ENCODE peak calls at places on chromosome 2, in nine cellular contexts. J, G, C, H, P, Y, X, M and Q are unnamed samples.

GRCh38 chr2:185875532-185875931 is 136.9 kb downstream of the FSIP2 start:
- DNase-seq in J (no peak), G (no peak), C (no peak), H (no peak), P (no peak), Y (no peak), X (no peak), M (no peak), Q (no peak)

GRCh38 chr2:9748586-9748985 is 94.7 kb upstream of the TAF1B start:
- DNase-seq in J (no peak), G (peak; percentile 61), C (no peak), H (no peak), P (no peak), Y (no peak), X (no peak), M (no peak), Q (no peak)

GRCh38 chr2:169232551-169233154 is 129.7 kb downstream of the LRP2 start:
- DNase-seq in J (no peak), G (no peak), C (no peak), H (no peak), P (no peak), Y (no peak), X (no peak), M (no peak), Q (no peak)

GRCh38 chr2:101500860-101501259 is 25.9 kb upstream of the RFX8 start:
- DNase-seq in J (no peak), G (no peak), C (peak; percentile 87), H (no peak), P (no peak), Y (no peak), X (no peak), M (peak; percentile 18), Q (peak; percentile 56)

GRCh38 chr2:66682476-66682875 is 247.6 kb downstream of the MEIS1 start:
- DNase-seq in J (no peak), G (no peak), C (no peak), H (no peak), P (no peak), Y (no peak), X (no peak), M (no peak), Q (no peak)

GRCh38 chr2:181004647-181005325 is 24.4 kb downstream of the UBE2E3 start:
- DNase-seq in J (no peak), G (no peak), C (no peak), H (no peak), P (no peak), Y (no peak), X (no peak), M (no peak), Q (no peak)

GRCh38 chr2:7661532-7661931 is 744.3 kb downstream of the RNF144A start:
- DNase-seq in J (no peak), G (no peak), C (no peak), H (no peak), P (no peak), Y (no peak), X (no peak), M (no peak), Q (no peak)

GRCh38 chr2:154963509-154963908 is 265.0 kb downstream of the KCNJ3 start:
- DNase-seq in J (no peak), G (no peak), C (no peak), H (no peak), P (no peak), Y (no peak), X (no peak), M (no peak), Q (no peak)

GRCh38 chr2:74003494-74004211 is 18.9 kb downstream of the TET3 start:
- DNase-seq in J (peak; percentile 54), G (no peak), C (peak; percentile 65), H (no peak), P (no peak), Y (no peak), X (peak; percentile 29), M (peak; percentile 72), Q (no peak)

GRCh38 chr2:208033701-208034502 is 8.6 kb upstream of the PLEKHM3 start:
- DNase-seq in J (no peak), G (peak; percentile 45), C (peak; percentile 30), H (no peak), P (peak; percentile 66), Y (no peak), X (no peak), M (peak; percentile 82), Q (peak; percentile 57)

GRCh38 chr2:179305125-179305524 is 40.5 kb upstream of the SESTD1 start:
- DNase-seq in J (no peak), G (no peak), C (no peak), H (no peak), P (no peak), Y (no peak), X (no peak), M (no peak), Q (no peak)

GRCh38 chr2:239897596-239898235 is 127.4 kb downstream of the NDUFA10 start:
- DNase-seq in J (no peak), G (no peak), C (no peak), H (no peak), P (no peak), Y (no peak), X (no peak), M (no peak), Q (no peak)

GRCh38 chr2:194739217-194739616 is 917.8 kb upstream of the SLC39A10 start:
- DNase-seq in J (no peak), G (no peak), C (no peak), H (no peak), P (no peak), Y (no peak), X (no peak), M (no peak), Q (no peak)

GRCh38 chr2:20362701-20363435 is 12.2 kb upstream of the PUM2 start:
- DNase-seq in J (no peak), G (no peak), C (no peak), H (no peak), P (no peak), Y (no peak), X (no peak), M (no peak), Q (no peak)

GRCh38 chr2:3105814-3106569 is 271.6 kb downstream of the EIPR1 start:
- DNase-seq in J (no peak), G (no peak), C (no peak), H (no peak), P (no peak), Y (no peak), X (no peak), M (no peak), Q (no peak)

GRCh38 chr2:169933124-169933711 is 106.0 kb downstream of the UBR3 start:
- DNase-seq in J (no peak), G (no peak), C (peak; percentile 62), H (no peak), P (no peak), Y (no peak), X (peak; percentile 70), M (peak; percentile 19), Q (no peak)

GRCh38 chr2:226649871-226650660 is 149.6 kb downstream of the IRS1 start:
- DNase-seq in J (peak; percentile 66), G (peak; percentile 51), C (peak; percentile 99), H (peak; percentile 16), P (peak; percentile 71), Y (no peak), X (peak; percentile 31), M (peak; percentile 96), Q (peak; percentile 86)

GRCh38 chr2:35160871-35161270 is 1194.7 kb upstream of the CRIM1 start:
- DNase-seq in J (no peak), G (no peak), C (no peak), H (no peak), P (no peak), Y (no peak), X (no peak), M (no peak), Q (no peak)

GRCh38 chr2:11270891-11271290 is 73.5 kb downstream of the ROCK2 start:
- DNase-seq in J (no peak), G (no peak), C (peak; percentile 21), H (no peak), P (no peak), Y (no peak), X (no peak), M (no peak), Q (no peak)

GRCh38 chr2:29115797-29116781 is 874 bp downstream of the CLIP4 start:
- DNase-seq in J (peak; percentile 34), G (peak; percentile 69), C (peak; percentile 88), H (peak; percentile 36), P (peak; percentile 89), Y (peak; percentile 17), X (peak; percentile 71), M (peak; percentile 79), Q (peak; percentile 81)

GRCh38 chr2:239455436-239456203 is 54.8 kb upstream of the HDAC4 start:
- DNase-seq in J (no peak), G (no peak), C (no peak), H (no peak), P (no peak), Y (no peak), X (no peak), M (no peak), Q (peak; percentile 9)

GRCh38 chr2:237118025-237118424 is 32.3 kb downstream of the COPS8 start:
- DNase-seq in J (no peak), G (no peak), C (peak; percentile 24), H (no peak), P (no peak), Y (no peak), X (no peak), M (peak; percentile 11), Q (no peak)

GRCh38 chr2:48122166-48122565 is 215.9 kb upstream of the FBXO11 start:
- DNase-seq in J (no peak), G (no peak), C (no peak), H (no peak), P (no peak), Y (no peak), X (no peak), M (no peak), Q (no peak)

GRCh38 chr2:68103026-68103425 is 40.2 kb upstream of the C1D start:
- DNase-seq in J (no peak), G (no peak), C (peak; percentile 9), H (no peak), P (no peak), Y (no peak), X (no peak), M (peak; percentile 41), Q (no peak)

GRCh38 chr2:36556847-36557246 is 41.1 kb downstream of the FEZ2 start:
- DNase-seq in J (peak; percentile 50), G (no peak), C (peak; percentile 24), H (no peak), P (no peak), Y (no peak), X (no peak), M (peak; percentile 81), Q (no peak)

GRCh38 chr2:55090702-55091101 is 40.5 kb upstream of the RTN4 start:
- DNase-seq in J (no peak), G (no peak), C (peak; percentile 38), H (no peak), P (no peak), Y (no peak), X (no peak), M (peak; percentile 35), Q (no peak)

GRCh38 chr2:47310801-47311560 is 92.0 kb upstream of the MSH2 start:
- DNase-seq in J (no peak), G (no peak), C (no peak), H (no peak), P (peak; percentile 46), Y (no peak), X (peak; percentile 93), M (no peak), Q (peak; percentile 29)

GRCh38 chr2:118576109-118576855 is 271.2 kb downstream of the EN1 start:
- DNase-seq in J (no peak), G (no peak), C (no peak), H (no peak), P (no peak), Y (no peak), X (no peak), M (no peak), Q (no peak)

GRCh38 chr2:55431982-55432627 is 12.4 kb upstream of the CCDC88A start:
- DNase-seq in J (no peak), G (no peak), C (peak; percentile 71), H (no peak), P (no peak), Y (no peak), X (peak; percentile 62), M (peak; percentile 34), Q (no peak)

GRCh38 chr2:18073601-18074000 is 195.1 kb downstream of the KCNS3 start:
- DNase-seq in J (no peak), G (no peak), C (no peak), H (no peak), P (no peak), Y (no peak), X (no peak), M (no peak), Q (no peak)

GRCh38 chr2:25056391-25056821 is 14.5 kb downstream of the EFR3B start:
- DNase-seq in J (no peak), G (no peak), C (no peak), H (no peak), P (no peak), Y (no peak), X (no peak), M (no peak), Q (no peak)